ENCODE peak calls at places on chromosomes 5 and 9, in five cellular contexts. One of them, this sample, is unnamed.

GRCh38 chr9:104085538-104085937 is 8.6 kb upstream of the SMC2 start:
- DNase-seq in activated effector memory CD4-positive, alpha-beta T cell treated with Interleukin-2 at 50 U/mL for 16 hours: no peak
- DNase-seq in stimulated activated CD8-positive, alpha-beta memory T cell treated with anti-CD3 and anti-CD28 coated beads, Interleukin-12 subunit alpha, Interleukin-12 subunit beta, amount 100 ng/mL, for 4 hours: no peak
- DNase-seq in AG09309: no peak
- DNase-seq in HTR-8/SVneo: no peak
- DNase-seq in this sample: no peak

GRCh38 chr5:30100929-30101328 is 1092.6 kb upstream of the CDH6 start:
- DNase-seq in HTR-8/SVneo: no peak
- DNase-seq in activated effector memory CD4-positive, alpha-beta T cell treated with Interleukin-2 at 50 U/mL for 16 hours: no peak
- DNase-seq in AG09309: no peak
- DNase-seq in stimulated activated CD8-positive, alpha-beta memory T cell treated with anti-CD3 and anti-CD28 coated beads, Interleukin-12 subunit alpha, Interleukin-12 subunit beta, amount 100 ng/mL, for 4 hours: no peak
- DNase-seq in this sample: no peak

GRCh38 chr5:140398379-140398811 is 3.2 kb upstream of the ANKHD1 start:
- DNase-seq in stimulated activated CD8-positive, alpha-beta memory T cell treated with anti-CD3 and anti-CD28 coated beads, Interleukin-12 subunit alpha, Interleukin-12 subunit beta, amount 100 ng/mL, for 4 hours: no peak
- DNase-seq in activated effector memory CD4-positive, alpha-beta T cell treated with Interleukin-2 at 50 U/mL for 16 hours: no peak
- DNase-seq in AG09309: no peak
- DNase-seq in HTR-8/SVneo: no peak
- DNase-seq in this sample: no peak

GRCh38 chr5:15539951-15540350 is 40.0 kb downstream of the FBXL7 start:
- DNase-seq in stimulated activated CD8-positive, alpha-beta memory T cell treated with anti-CD3 and anti-CD28 coated beads, Interleukin-12 subunit alpha, Interleukin-12 subunit beta, amount 100 ng/mL, for 4 hours: no peak
- DNase-seq in AG09309: no peak
- DNase-seq in activated effector memory CD4-positive, alpha-beta T cell treated with Interleukin-2 at 50 U/mL for 16 hours: no peak
- DNase-seq in HTR-8/SVneo: no peak
- DNase-seq in this sample: no peak

GRCh38 chr9:113151696-113152630 is 1.2 kb downstream of the SLC31A2 start:
- DNase-seq in stimulated activated CD8-positive, alpha-beta memory T cell treated with anti-CD3 and anti-CD28 coated beads, Interleukin-12 subunit alpha, Interleukin-12 subunit beta, amount 100 ng/mL, for 4 hours: no peak
- DNase-seq in AG09309: no peak
- DNase-seq in HTR-8/SVneo: no peak
- DNase-seq in activated effector memory CD4-positive, alpha-beta T cell treated with Interleukin-2 at 50 U/mL for 16 hours: no peak
- DNase-seq in this sample: no peak

GRCh38 chr5:51944500-51945125 is 561.4 kb downstream of the ISL1 start:
- DNase-seq in HTR-8/SVneo: no peak
- DNase-seq in activated effector memory CD4-positive, alpha-beta T cell treated with Interleukin-2 at 50 U/mL for 16 hours: no peak
- DNase-seq in AG09309: no peak
- DNase-seq in stimulated activated CD8-positive, alpha-beta memory T cell treated with anti-CD3 and anti-CD28 coated beads, Interleukin-12 subunit alpha, Interleukin-12 subunit beta, amount 100 ng/mL, for 4 hours: no peak
- DNase-seq in this sample: no peak

GRCh38 chr5:964821-965220 is 43.8 kb upstream of the NKD2 start:
- DNase-seq in HTR-8/SVneo: no peak
- DNase-seq in activated effector memory CD4-positive, alpha-beta T cell treated with Interleukin-2 at 50 U/mL for 16 hours: no peak
- DNase-seq in stimulated activated CD8-positive, alpha-beta memory T cell treated with anti-CD3 and anti-CD28 coated beads, Interleukin-12 subunit alpha, Interleukin-12 subunit beta, amount 100 ng/mL, for 4 hours: no peak
- DNase-seq in AG09309: no peak
- DNase-seq in this sample: no peak

GRCh38 chr9:35548571-35548970 is 56.5 kb upstream of the TESK1 start:
- DNase-seq in activated effector memory CD4-positive, alpha-beta T cell treated with Interleukin-2 at 50 U/mL for 16 hours: no peak
- DNase-seq in stimulated activated CD8-positive, alpha-beta memory T cell treated with anti-CD3 and anti-CD28 coated beads, Interleukin-12 subunit alpha, Interleukin-12 subunit beta, amount 100 ng/mL, for 4 hours: no peak
- DNase-seq in HTR-8/SVneo: no peak
- DNase-seq in AG09309: no peak
- DNase-seq in this sample: no peak

GRCh38 chr9:31606678-31607077 is 777.8 kb upstream of the ACO1 start:
- DNase-seq in HTR-8/SVneo: no peak
- DNase-seq in stimulated activated CD8-positive, alpha-beta memory T cell treated with anti-CD3 and anti-CD28 coated beads, Interleukin-12 subunit alpha, Interleukin-12 subunit beta, amount 100 ng/mL, for 4 hours: no peak
- DNase-seq in AG09309: no peak
- DNase-seq in activated effector memory CD4-positive, alpha-beta T cell treated with Interleukin-2 at 50 U/mL for 16 hours: no peak
- DNase-seq in this sample: no peak

GRCh38 chr5:174505621-174506020 is 218.8 kb upstream of the MSX2 start:
- DNase-seq in AG09309: peak
- DNase-seq in HTR-8/SVneo: no peak
- DNase-seq in activated effector memory CD4-positive, alpha-beta T cell treated with Interleukin-2 at 50 U/mL for 16 hours: no peak
- DNase-seq in stimulated activated CD8-positive, alpha-beta memory T cell treated with anti-CD3 and anti-CD28 coated beads, Interleukin-12 subunit alpha, Interleukin-12 subunit beta, amount 100 ng/mL, for 4 hours: no peak
- DNase-seq in this sample: no peak

GRCh38 chr5:124912653-124913328 is 166.4 kb upstream of the ZNF608 start:
- DNase-seq in AG09309: no peak
- DNase-seq in HTR-8/SVneo: no peak
- DNase-seq in activated effector memory CD4-positive, alpha-beta T cell treated with Interleukin-2 at 50 U/mL for 16 hours: no peak
- DNase-seq in stimulated activated CD8-positive, alpha-beta memory T cell treated with anti-CD3 and anti-CD28 coated beads, Interleukin-12 subunit alpha, Interleukin-12 subunit beta, amount 100 ng/mL, for 4 hours: no peak
- DNase-seq in this sample: no peak

GRCh38 chr5:57082441-57083067 is 91.3 kb upstream of the GPBP1 start:
- DNase-seq in HTR-8/SVneo: peak
- DNase-seq in activated effector memory CD4-positive, alpha-beta T cell treated with Interleukin-2 at 50 U/mL for 16 hours: no peak
- DNase-seq in AG09309: no peak
- DNase-seq in stimulated activated CD8-positive, alpha-beta memory T cell treated with anti-CD3 and anti-CD28 coated beads, Interleukin-12 subunit alpha, Interleukin-12 subunit beta, amount 100 ng/mL, for 4 hours: no peak
- DNase-seq in this sample: peak

GRCh38 chr5:119212666-119213065 is 141.8 kb downstream of the DMXL1 start:
- DNase-seq in AG09309: no peak
- DNase-seq in stimulated activated CD8-positive, alpha-beta memory T cell treated with anti-CD3 and anti-CD28 coated beads, Interleukin-12 subunit alpha, Interleukin-12 subunit beta, amount 100 ng/mL, for 4 hours: no peak
- DNase-seq in HTR-8/SVneo: no peak
- DNase-seq in activated effector memory CD4-positive, alpha-beta T cell treated with Interleukin-2 at 50 U/mL for 16 hours: no peak
- DNase-seq in this sample: no peak

GRCh38 chr9:19782005-19782404 is 6.8 kb downstream of the SLC24A2 start:
- DNase-seq in AG09309: no peak
- DNase-seq in stimulated activated CD8-positive, alpha-beta memory T cell treated with anti-CD3 and anti-CD28 coated beads, Interleukin-12 subunit alpha, Interleukin-12 subunit beta, amount 100 ng/mL, for 4 hours: no peak
- DNase-seq in activated effector memory CD4-positive, alpha-beta T cell treated with Interleukin-2 at 50 U/mL for 16 hours: no peak
- DNase-seq in HTR-8/SVneo: no peak
- DNase-seq in this sample: peak

GRCh38 chr9:78017294-78017693 is 14.3 kb downstream of the GNAQ start:
- DNase-seq in AG09309: no peak
- DNase-seq in HTR-8/SVneo: no peak
- DNase-seq in activated effector memory CD4-positive, alpha-beta T cell treated with Interleukin-2 at 50 U/mL for 16 hours: no peak
- DNase-seq in stimulated activated CD8-positive, alpha-beta memory T cell treated with anti-CD3 and anti-CD28 coated beads, Interleukin-12 subunit alpha, Interleukin-12 subunit beta, amount 100 ng/mL, for 4 hours: no peak
- DNase-seq in this sample: no peak

GRCh38 chr9:114033397-114034103 is 44.5 kb downstream of the AMBP start:
- DNase-seq in stimulated activated CD8-positive, alpha-beta memory T cell treated with anti-CD3 and anti-CD28 coated beads, Interleukin-12 subunit alpha, Interleukin-12 subunit beta, amount 100 ng/mL, for 4 hours: no peak
- DNase-seq in HTR-8/SVneo: peak
- DNase-seq in activated effector memory CD4-positive, alpha-beta T cell treated with Interleukin-2 at 50 U/mL for 16 hours: no peak
- DNase-seq in AG09309: no peak
- DNase-seq in this sample: peak

GRCh38 chr5:149802008-149802407 is 71.9 kb downstream of the PPARGC1B start:
- DNase-seq in HTR-8/SVneo: no peak
- DNase-seq in stimulated activated CD8-positive, alpha-beta memory T cell treated with anti-CD3 and anti-CD28 coated beads, Interleukin-12 subunit alpha, Interleukin-12 subunit beta, amount 100 ng/mL, for 4 hours: no peak
- DNase-seq in AG09309: no peak
- DNase-seq in activated effector memory CD4-positive, alpha-beta T cell treated with Interleukin-2 at 50 U/mL for 16 hours: no peak
- DNase-seq in this sample: no peak

GRCh38 chr9:20929276-20929675 is 102.2 kb downstream of the HACD4 start:
- DNase-seq in stimulated activated CD8-positive, alpha-beta memory T cell treated with anti-CD3 and anti-CD28 coated beads, Interleukin-12 subunit alpha, Interleukin-12 subunit beta, amount 100 ng/mL, for 4 hours: no peak
- DNase-seq in activated effector memory CD4-positive, alpha-beta T cell treated with Interleukin-2 at 50 U/mL for 16 hours: no peak
- DNase-seq in AG09309: no peak
- DNase-seq in HTR-8/SVneo: no peak
- DNase-seq in this sample: no peak

GRCh38 chr9:126329476-126330275 is 3.0 kb downstream of the MVB12B start:
- DNase-seq in stimulated activated CD8-positive, alpha-beta memory T cell treated with anti-CD3 and anti-CD28 coated beads, Interleukin-12 subunit alpha, Interleukin-12 subunit beta, amount 100 ng/mL, for 4 hours: no peak
- DNase-seq in AG09309: no peak
- DNase-seq in activated effector memory CD4-positive, alpha-beta T cell treated with Interleukin-2 at 50 U/mL for 16 hours: no peak
- DNase-seq in HTR-8/SVneo: no peak
- DNase-seq in this sample: no peak